ENCODE peak calls at places on chromosomes 2 and 18, in six cellular contexts. P is HCT116, D is SK-N-MC, M is SK-N-SH, L is HepG2, H is sigmoid colon. I is an unnamed sample.

GRCh38 chr2:29108225-29108624 is 7.0 kb upstream of the CLIP4 start:
- DNase-seq in D (no peak), L (peak; percentile 84), P (peak; percentile 87), H (no peak), M (no peak), I (no peak)

GRCh38 chr18:31049189-31049588 is 6.6 kb upstream of the DSC3 start:
- DNase-seq in L (no peak), M (no peak), D (no peak), P (no peak), H (no peak), I (no peak)

GRCh38 chr2:234676109-234676858 is 179.4 kb upstream of the ARL4C start:
- DNase-seq in D (no peak), L (peak; percentile 96), H (no peak), M (no peak), P (no peak), I (no peak)

GRCh38 chr18:31487251-31488015 is 10.5 kb upstream of the DSG2 start:
- DNase-seq in H (no peak), M (no peak), D (no peak), L (peak; percentile 3), P (peak; percentile 75), I (no peak)

GRCh38 chr2:189336276-189336975 is 104.8 kb upstream of the WDR75 start:
- DNase-seq in M (no peak), L (no peak), P (no peak), H (no peak), D (no peak), I (no peak)

GRCh38 chr2:127859712-127860085 is 1.7 kb upstream of the POLR2D start:
- DNase-seq in L (peak; percentile 54), D (no peak), H (no peak), M (no peak), P (peak; percentile 37), I (peak; percentile 88)

GRCh38 chr2:129828829-129829228 is 150.6 kb upstream of the RAB6C start:
- DNase-seq in M (no peak), L (no peak), D (no peak), P (no peak), H (no peak), I (no peak)

GRCh38 chr2:15779381-15780041 is 160.8 kb upstream of the MYCN start:
- DNase-seq in P (no peak), M (no peak), D (no peak), H (no peak), L (no peak), I (no peak)

GRCh38 chr2:237603049-237603717 is 12.6 kb upstream of the RAB17 start:
- DNase-seq in P (no peak), H (no peak), M (no peak), L (no peak), D (no peak), I (no peak)

GRCh38 chr2:236170678-236171212 is 2.6 kb upstream of the GBX2 start:
- DNase-seq in D (no peak), M (peak; percentile 22), L (no peak), P (no peak), H (no peak), I (no peak)

GRCh38 chr2:201978988-201979387 is 54.7 kb upstream of the FZD7 start:
- DNase-seq in L (no peak), H (peak; percentile 25), P (no peak), D (no peak), M (no peak), I (no peak)

GRCh38 chr2:64551851-64552250 is 27.7 kb downstream of the AFTPH start:
- DNase-seq in D (no peak), P (no peak), L (no peak), H (no peak), M (no peak), I (no peak)

GRCh38 chr2:10331033-10331701 is 28.5 kb downstream of the HPCAL1 start:
- DNase-seq in M (no peak), P (peak; percentile 39), H (no peak), L (no peak), D (no peak), I (peak; percentile 78)

GRCh38 chr2:14634223-14634884 is 1.8 kb downstream of the LRATD1 start:
- DNase-seq in H (peak; percentile 89), D (no peak), P (no peak), L (peak; percentile 11), M (peak; percentile 94), I (peak; percentile 93)

GRCh38 chr2:168961450-168962229 is 60.5 kb downstream of the G6PC2 start:
- DNase-seq in L (peak; percentile 84), M (peak; percentile 21), P (peak; percentile 79), D (peak; percentile 63), H (no peak), I (no peak)

GRCh38 chr2:192194866-192195547 is at the start of gene TMEFF2:
- DNase-seq in P (no peak), D (peak; percentile 53), M (peak; percentile 98), L (peak; percentile 10), H (peak; percentile 74), I (peak; percentile 29)

GRCh38 chr2:71882949-71883472 is 264.7 kb downstream of the CYP26B1 start:
- DNase-seq in P (peak; percentile 21), H (peak; percentile 90), D (no peak), L (peak; percentile 94), M (peak; percentile 90), I (peak; percentile 46)

GRCh38 chr2:23940976-23941605 is 828 bp downstream of the UBXN2A start:
- DNase-seq in P (no peak), M (peak; percentile 44), H (no peak), D (no peak), L (peak; percentile 65), I (no peak)

GRCh38 chr2:17600805-17601204 is 60.3 kb downstream of the VSNL1 start:
- DNase-seq in D (no peak), L (no peak), H (no peak), M (no peak), P (no peak), I (no peak)

GRCh38 chr2:176151199-176152099 is at the start of gene HOXD4:
- DNase-seq in D (no peak), L (no peak), H (no peak), P (no peak), M (no peak), I (peak; percentile 20)

GRCh38 chr18:27778925-27779324 is 398.0 kb downstream of the CDH2 start:
- DNase-seq in M (no peak), H (no peak), L (no peak), P (no peak), D (no peak), I (no peak)

GRCh38 chr2:66346241-66346664 is 88.7 kb upstream of the MEIS1 start:
- DNase-seq in L (no peak), D (no peak), M (no peak), H (no peak), P (no peak), I (no peak)

DNA sequence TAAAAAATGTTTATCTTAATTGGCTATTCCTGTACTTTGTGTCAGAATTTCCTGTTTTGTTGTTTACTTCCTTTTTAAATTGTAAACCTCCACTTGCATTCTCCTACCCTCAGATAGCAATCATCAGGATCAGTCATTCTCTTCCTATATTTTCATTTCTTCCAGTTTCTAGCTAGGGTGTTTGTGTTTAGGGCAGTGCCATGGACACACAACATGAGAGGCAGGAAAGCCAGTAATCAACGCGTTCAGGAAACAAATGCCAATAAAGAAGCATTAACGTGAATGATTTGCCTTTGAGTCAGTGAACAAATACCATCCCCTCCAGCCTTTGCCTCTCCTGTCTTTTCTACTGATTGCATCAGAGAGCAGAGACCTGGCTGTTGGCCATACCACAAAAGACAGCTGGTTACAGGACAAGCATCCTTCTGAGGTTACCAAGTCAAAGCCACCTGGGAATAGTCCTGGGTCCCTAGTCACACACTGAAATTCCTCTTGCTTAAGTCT is 56.7 kb upstream of the FHL2 start:
- DNase-seq in H (no peak), M (peak; percentile 19), D (no peak), L (peak; percentile 70), P (peak; percentile 95), I (peak; percentile 74)
- TF ChIP-seq POLR2AphosphoS5 in H (no peak), M (no peak), D (no peak), L (no peak), P (peak; percentile 81), I (peak; percentile 72)

GRCh38 chr18:63322246-63322645 is 2.7 kb upstream of the BCL2 start:
- DNase-seq in D (no peak), M (no peak), L (no peak), P (no peak), H (no peak), I (no peak)

GRCh38 chr18:63319383-63320040 is at the start of gene BCL2:
- DNase-seq in P (no peak), M (no peak), D (no peak), L (no peak), H (peak; percentile 82), I (no peak)

GRCh38 chr18:63320041-63320689 is 596 bp upstream of the BCL2 start:
- DNase-seq in L (peak; percentile 61), D (no peak), M (peak; percentile 90), P (peak; percentile 29), H (peak; percentile 94), I (peak; percentile 75)

GRCh38 chr18:63321291-63321690 is 1.7 kb upstream of the BCL2 start:
- DNase-seq in H (no peak), L (no peak), M (no peak), D (no peak), P (no peak), I (no peak)

GRCh38 chr18:63320690-63321265 is 1.2 kb upstream of the BCL2 start:
- DNase-seq in D (no peak), L (peak; percentile 15), M (peak; percentile 58), H (peak; percentile 81), P (no peak), I (peak; percentile 31)
- TF ChIP-seq POLR2AphosphoS5 in D (peak; percentile 32), L (no peak), M (no peak), H (no peak), P (no peak), I (no peak)

DNA sequence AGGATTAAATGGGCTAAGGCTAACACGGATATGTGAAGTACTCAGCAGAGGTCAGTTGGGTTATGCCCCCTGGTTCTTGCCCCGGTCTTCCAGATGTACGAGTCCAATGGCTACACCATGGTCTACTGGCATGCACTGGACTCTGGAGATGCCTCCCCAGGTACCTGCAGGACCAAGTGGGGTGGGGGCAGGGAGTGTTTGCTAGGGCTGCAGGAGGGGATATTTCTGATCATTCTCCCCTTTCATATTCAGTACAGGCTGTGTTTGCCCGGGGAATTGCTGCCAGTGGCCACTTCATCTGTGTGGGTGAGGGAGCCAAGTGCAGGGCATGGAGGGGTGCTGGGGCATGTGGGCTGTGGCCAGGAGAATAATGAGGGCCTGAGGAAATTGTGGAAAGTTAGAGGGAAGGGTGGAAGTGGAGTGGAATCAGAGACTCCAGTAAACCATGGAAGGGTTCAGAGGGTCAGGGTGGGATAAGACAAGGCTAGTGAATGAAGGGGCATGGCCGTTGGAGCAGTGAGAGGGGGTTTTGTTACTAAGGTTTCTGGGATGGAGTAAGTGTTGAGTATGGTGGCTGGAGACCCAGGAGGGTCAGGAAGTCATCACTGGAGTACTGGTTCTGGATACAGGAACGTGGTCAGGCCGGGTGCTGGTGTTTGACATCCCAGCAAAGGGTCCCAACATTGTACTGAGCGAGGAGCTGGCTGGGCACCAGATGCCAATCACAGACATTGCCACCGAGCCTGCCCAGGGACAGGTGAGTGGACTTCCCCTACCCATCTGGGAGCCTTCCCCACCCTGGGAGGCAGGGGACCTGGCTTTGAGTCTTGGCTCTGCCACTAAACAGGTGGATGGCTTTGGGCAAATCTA is 1.9 kb downstream of the WDR54 start:
- DNase-seq in D (no peak), P (no peak), M (peak; percentile 5), H (peak; percentile 64), L (no peak), I (no peak)
- TF ChIP-seq POLR2AphosphoS5 in D (no peak), P (no peak), M (no peak), H (no peak), L (no peak), I (no peak)

DNA sequence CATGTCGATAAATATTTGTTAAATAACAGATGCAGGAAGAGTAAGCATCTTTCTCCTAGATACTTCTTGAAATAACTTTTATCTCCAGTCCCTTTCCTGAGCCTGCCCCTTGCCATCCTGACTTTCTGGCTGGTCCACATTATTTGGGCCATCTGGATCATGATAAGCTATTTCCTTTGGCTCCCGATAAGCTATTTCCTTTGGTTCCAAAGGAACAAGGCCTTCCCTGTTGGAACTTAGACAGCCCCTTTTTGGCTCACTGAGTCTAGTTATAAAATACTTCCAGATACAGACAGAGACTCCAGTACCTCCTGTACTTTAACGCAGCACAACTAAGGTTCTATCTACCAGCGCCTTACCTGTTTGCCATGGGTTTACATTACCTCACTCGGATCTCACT is 205.3 kb upstream of the CCDC150 start:
- DNase-seq in M (no peak), L (no peak), H (no peak), P (no peak), D (no peak), I (no peak)
- TF ChIP-seq POLR2AphosphoS5 in M (no peak), L (no peak), H (no peak), P (no peak), D (no peak), I (no peak)